ENCODE peak calls at places on chromosomes 1 and 21, in four cellular contexts. S, E, Z and R are unnamed samples.
A peak's percentile ranks its signal among the peaks of the same experiment; 100 is the strongest.

GRCh38 chr1:16969057-16969609 is 11.3 kb downstream of the MFAP2 start:
- DNase-seq in E (no peak), Z (no peak), S (no peak), R (no peak)

GRCh38 chr21:14361958-14362357 is 21.0 kb downstream of the HSPA13 start:
- DNase-seq in E (no peak), Z (no peak), S (peak; percentile 64), R (peak; percentile 6)

GRCh38 chr1:231778009-231778719 is 151.6 kb downstream of the DISC1 start:
- DNase-seq in Z (no peak), S (no peak), E (peak; percentile 66), R (no peak)

GRCh38 chr1:22280526-22280925 is 137.6 kb upstream of the WNT4 start:
- DNase-seq in S (no peak), Z (no peak), E (no peak), R (no peak)

GRCh38 chr1:25985171-25985570 is 12.7 kb downstream of the PAFAH2 start:
- DNase-seq in E (no peak), Z (no peak), S (peak; percentile 12), R (no peak)

GRCh38 chr1:227883073-227883520 is 64.6 kb downstream of the WNT9A start:
- DNase-seq in E (peak; percentile 41), Z (no peak), S (no peak), R (no peak)

GRCh38 chr1:7149080-7149838 is 364.0 kb downstream of the CAMTA1 start:
- DNase-seq in S (no peak), E (peak; percentile 74), Z (no peak), R (no peak)

GRCh38 chr1:23810818-23811420 is 10.4 kb upstream of the GALE start:
- DNase-seq in S (peak; percentile 60), Z (no peak), E (peak; percentile 70), R (peak; percentile 57)

GRCh38 chr1:209621329-209621728 is 30.9 kb downstream of the LAMB3 start:
- DNase-seq in Z (no peak), S (peak; percentile 42), E (no peak), R (peak; percentile 30)

GRCh38 chr1:43463461-43463860 is 9.7 kb upstream of the HYI start:
- DNase-seq in S (peak; percentile 15), Z (no peak), E (no peak), R (no peak)

GRCh38 chr21:31552826-31553225 is 106.7 kb upstream of the SOD1 start:
- DNase-seq in S (no peak), Z (no peak), E (no peak), R (no peak)

GRCh38 chr1:1004780-1005697 is 5.1 kb upstream of the HES4 start:
- DNase-seq in S (peak; percentile 68), E (no peak), Z (no peak), R (no peak)

GRCh38 chr21:42337830-42338729 is 12.7 kb downstream of the TFF2 start:
- DNase-seq in Z (peak; percentile 2), E (peak; percentile 65), S (peak; percentile 92), R (peak; percentile 77)

GRCh38 chr1:19676438-19676922 is 11.8 kb downstream of the HTR6 start:
- DNase-seq in E (peak; percentile 80), Z (no peak), S (peak; percentile 57), R (no peak)

GRCh38 chr1:217136895-217137205 is 413.6 kb upstream of the ESRRG start:
- DNase-seq in S (no peak), E (no peak), Z (no peak), R (no peak)

GRCh38 chr1:50369830-50370229 is 53.4 kb downstream of the DMRTA2 start:
- DNase-seq in S (peak; percentile 34), E (no peak), Z (no peak), R (peak; percentile 17)

GRCh38 chr1:32180186-32181060 is 948 bp downstream of the TXLNA start:
- DNase-seq in S (peak; percentile 39), Z (no peak), E (peak; percentile 79), R (peak; percentile 53)

GRCh38 chr1:92701147-92701546 is 83.8 kb downstream of the EVI5 start:
- DNase-seq in Z (no peak), S (no peak), E (no peak), R (no peak)

GRCh38 chr1:174902531-174903099 is 97.1 kb upstream of the CACYBP start:
- DNase-seq in S (no peak), Z (no peak), E (no peak), R (no peak)

GRCh38 chr1:44848456-44849181 is 5.6 kb upstream of the PTCH2 start:
- DNase-seq in S (no peak), Z (no peak), E (no peak), R (no peak)

GRCh38 chr1:95506736-95507404 is 272.9 kb downstream of the RWDD3 start:
- DNase-seq in Z (no peak), S (no peak), E (no peak), R (no peak)

GRCh38 chr1:222129041-222129440 is 387.2 kb upstream of the DUSP10 start:
- DNase-seq in Z (no peak), S (no peak), E (no peak), R (no peak)

GRCh38 chr1:68963353-68963752 is 466.5 kb upstream of the DEPDC1 start:
- DNase-seq in S (no peak), Z (no peak), E (no peak), R (no peak)

GRCh38 chr1:235781807-235782206 is 84.9 kb downstream of the LYST start:
- DNase-seq in E (no peak), Z (no peak), S (peak; percentile 73), R (peak; percentile 81)